ENCODE peak calls at places on chromosome 4, in seven cellular contexts. Z, X, S, Y, T, E and F are unnamed samples.

GRCh38 chr4:47562297-47562696 is 77.2 kb downstream of the ATP10D start:
- DNase-seq in Z (no peak), X (no peak), S (no peak), Y (no peak), T (no peak), E (no peak), F (no peak)

GRCh38 chr4:88033309-88033708 is 25.9 kb downstream of the PKD2 start:
- DNase-seq in Z (peak), X (peak), S (peak), Y (peak), T (peak), E (peak), F (peak)

GRCh38 chr4:35793045-35793722 is 451.1 kb downstream of the ARAP2 start:
- DNase-seq in Z (no peak), X (no peak), S (no peak), Y (no peak), T (no peak), E (no peak), F (no peak)

GRCh38 chr4:77931452-77932135 is 69.0 kb downstream of the MRPL1 start:
- DNase-seq in Z (no peak), X (no peak), S (no peak), Y (no peak), T (no peak), E (no peak), F (peak)

GRCh38 chr4:153318696-153319320 is 25.7 kb upstream of the MND1 start:
- DNase-seq in Z (no peak), X (no peak), S (no peak), Y (peak), T (no peak), E (peak), F (peak)

GRCh38 chr4:102139132-102139573 is 206.1 kb downstream of the SLC39A8 start:
- DNase-seq in Z (no peak), X (no peak), S (no peak), Y (no peak), T (peak), E (no peak), F (peak)

GRCh38 chr4:151226004-151226932 is 50.7 kb upstream of the PRSS48 start:
- DNase-seq in Z (peak), X (no peak), S (no peak), Y (no peak), T (no peak), E (no peak), F (peak)

GRCh38 chr4:150080875-150081274 is 2.6 kb downstream of the DCLK2 start:
- DNase-seq in Z (no peak), X (no peak), S (no peak), Y (no peak), T (no peak), E (no peak), F (peak)

GRCh38 chr4:87071401-87071800 is 136.6 kb downstream of the AFF1 start:
- DNase-seq in Z (no peak), X (no peak), S (no peak), Y (no peak), T (no peak), E (no peak), F (no peak)

GRCh38 chr4:168930413-168931196 is 79.5 kb downstream of the CBR4 start:
- DNase-seq in Z (no peak), X (no peak), S (no peak), Y (no peak), T (no peak), E (no peak), F (no peak)

GRCh38 chr4:8050555-8051206 is 107.9 kb downstream of the ABLIM2 start:
- DNase-seq in Z (no peak), X (no peak), S (no peak), Y (peak), T (no peak), E (peak), F (no peak)

GRCh38 chr4:52566136-52567031 is 92.7 kb downstream of the USP46 start:
- DNase-seq in Z (no peak), X (no peak), S (no peak), Y (no peak), T (no peak), E (no peak), F (no peak)

GRCh38 chr4:39521253-39521908 is 5.9 kb downstream of the UGDH start:
- DNase-seq in Z (no peak), X (no peak), S (no peak), Y (no peak), T (no peak), E (no peak), F (peak)

GRCh38 chr4:38266616-38267015 is 306.4 kb downstream of the PTTG2 start:
- DNase-seq in Z (no peak), X (no peak), S (no peak), Y (no peak), T (no peak), E (no peak), F (peak)

GRCh38 chr4:184907216-184907615 is 81.4 kb upstream of the ACSL1 start:
- DNase-seq in Z (no peak), X (no peak), S (no peak), Y (no peak), T (no peak), E (no peak), F (no peak)

GRCh38 chr4:16827762-16828724 is 70.4 kb downstream of the LDB2 start:
- DNase-seq in Z (no peak), X (peak), S (no peak), Y (no peak), T (no peak), E (no peak), F (no peak)

GRCh38 chr4:140052050-140052449 is 101.9 kb downstream of the MAML3 start:
- DNase-seq in Z (no peak), X (peak), S (no peak), Y (no peak), T (peak), E (peak), F (peak)